ENCODE peak calls at places on chromosomes 1 and 21, in six cellular contexts. S is CD8-positive, alpha-beta T cell; Z is tibial artery; T is body of pancreas; H is chondrocyte; M is AG10803. W is an unnamed sample.
A peak's percentile ranks its signal among the peaks of the same experiment; 100 is the strongest.

GRCh38 chr1:51331206-51332100 is 1.1 kb upstream of the TTC39A start:
- DNase-seq in Z (no peak), M (peak; percentile 48), S (no peak), H (peak; percentile 63), T (peak; percentile 78), W (peak; percentile 41)

GRCh38 chr1:40817791-40818263 is 34.2 kb downstream of the KCNQ4 start:
- DNase-seq in M (no peak), T (no peak), H (no peak), Z (no peak), S (no peak), W (no peak)

GRCh38 chr1:178165196-178165595 is 71.3 kb downstream of the RASAL2 start:
- DNase-seq in T (no peak), S (no peak), H (no peak), Z (no peak), M (no peak), W (no peak)

GRCh38 chr1:223087231-223087990 is 55.6 kb downstream of the TLR5 start:
- DNase-seq in T (no peak), Z (no peak), S (no peak), H (no peak), M (no peak), W (no peak)

GRCh38 chr1:21568006-21568746 is 59.0 kb downstream of the ALPL start:
- DNase-seq in S (no peak), T (no peak), M (no peak), Z (no peak), H (peak; percentile 79), W (no peak)

GRCh38 chr1:52203935-52204625 is 62.2 kb downstream of the ZFYVE9 start:
- DNase-seq in H (no peak), Z (no peak), T (no peak), M (no peak), S (no peak), W (no peak)

GRCh38 chr1:149977345-149977744 is 33.2 kb downstream of the OTUD7B start:
- DNase-seq in S (no peak), T (no peak), H (no peak), Z (no peak), M (no peak), W (no peak)

GRCh38 chr21:22981819-22982218 is 1983.6 kb downstream of the NCAM2 start:
- DNase-seq in T (no peak), Z (no peak), S (no peak), H (no peak), M (no peak), W (no peak)

GRCh38 chr1:155077346-155077745 is 1.3 kb upstream of the EFNA3 start:
- DNase-seq in M (no peak), Z (no peak), T (no peak), S (no peak), H (no peak), W (no peak)

GRCh38 chr1:85091647-85092295 is 43.5 kb upstream of the MCOLN3 start:
- DNase-seq in S (no peak), H (no peak), Z (no peak), T (no peak), M (no peak), W (no peak)

GRCh38 chr21:31409849-31410762 is 66.0 kb upstream of the TIAM1 start:
- DNase-seq in S (no peak), Z (peak; percentile 41), M (no peak), T (no peak), H (no peak), W (no peak)

GRCh38 chr1:38283736-38284470 is 237.3 kb upstream of the POU3F1 start:
- DNase-seq in S (no peak), M (no peak), H (no peak), Z (no peak), T (no peak), W (no peak)

GRCh38 chr1:235640580-235640979 is 9.0 kb downstream of the GNG4 start:
- DNase-seq in M (no peak), Z (no peak), T (no peak), S (no peak), H (peak; percentile 47), W (no peak)

GRCh38 chr1:81967957-81968356 is 167.2 kb downstream of the ADGRL2 start:
- DNase-seq in S (no peak), T (no peak), H (no peak), M (peak; percentile 19), Z (no peak), W (no peak)

GRCh38 chr21:36087362-36088138 is 17.7 kb downstream of the CBR1 start:
- DNase-seq in H (no peak), Z (no peak), S (no peak), T (no peak), M (no peak), W (no peak)

GRCh38 chr21:36203603-36203889 is 46.9 kb downstream of the DOP1B start:
- DNase-seq in H (peak; percentile 12), Z (no peak), M (peak; percentile 78), T (peak; percentile 71), S (no peak), W (peak; percentile 74)

GRCh38 chr1:183953031-183953430 is 84.5 kb downstream of the COLGALT2 start:
- DNase-seq in T (no peak), M (peak; percentile 16), Z (no peak), H (no peak), S (no peak), W (no peak)

GRCh38 chr21:25735895-25736597 is 1.3 kb downstream of the GABPA start:
- DNase-seq in S (no peak), H (no peak), Z (no peak), T (no peak), M (peak; percentile 18), W (peak; percentile 52)

GRCh38 chr1:23478896-23479790 is 4.8 kb downstream of the ASAP3 start:
- DNase-seq in T (peak; percentile 90), H (no peak), Z (peak; percentile 87), S (no peak), M (peak; percentile 75), W (peak; percentile 90)

GRCh38 chr1:85243336-85243735 is 16.1 kb downstream of the C1orf52 start:
- DNase-seq in Z (no peak), S (no peak), H (no peak), M (no peak), T (no peak), W (no peak)

GRCh38 chr1:225508538-225509375 is 80.9 kb upstream of the LBR start:
- DNase-seq in Z (peak; percentile 59), T (peak; percentile 56), S (no peak), M (peak; percentile 95), H (no peak), W (peak; percentile 99)

GRCh38 chr1:212600071-212600915 is 8.3 kb upstream of the ATF3 start:
- DNase-seq in S (no peak), T (no peak), H (no peak), Z (no peak), M (no peak), W (no peak)

GRCh38 chr1:8374812-8375211 is 56.9 kb downstream of the SLC45A1 start:
- DNase-seq in Z (no peak), H (no peak), S (no peak), T (peak; percentile 25), M (peak; percentile 51), W (peak; percentile 63)

GRCh38 chr1:20725189-20726106 is 7.1 kb downstream of the SH2D5 start:
- DNase-seq in M (peak; percentile 55), H (peak; percentile 84), S (no peak), Z (no peak), T (no peak), W (peak; percentile 48)

GRCh38 chr1:178399177-178399728 is 97.5 kb downstream of the CLEC20A start:
- DNase-seq in Z (no peak), T (no peak), H (no peak), M (no peak), S (no peak), W (no peak)

DNA sequence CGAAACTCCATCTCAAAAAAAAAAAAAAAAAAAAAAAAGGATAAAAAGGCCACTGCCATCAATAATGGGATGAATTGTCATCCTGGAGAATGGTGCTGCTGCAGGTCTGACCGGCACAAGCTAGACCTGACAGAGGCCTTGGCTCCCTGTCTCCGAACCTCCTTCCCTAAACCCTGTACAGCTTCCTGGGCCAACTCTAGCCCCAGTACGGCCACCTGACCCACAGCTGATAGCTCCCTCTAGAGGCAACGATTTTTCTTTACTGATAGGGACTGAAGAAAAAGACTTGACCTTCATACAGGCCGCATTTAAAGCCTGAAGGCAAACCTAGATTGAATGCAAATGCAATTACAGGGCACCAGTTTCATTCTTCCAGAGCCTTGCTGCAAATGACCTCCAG is 30.7 kb downstream of the NOL9 start:
- DNase-seq in M (peak; percentile 45), Z (no peak), T (no peak), H (peak; percentile 22), S (no peak), W (peak; percentile 66)
- TF ChIP-seq CTCF in M (peak; percentile 62), Z (peak; percentile 13), T (peak; percentile 26), H (peak; percentile 79), S (peak; percentile 27), W (peak; percentile 72)

GRCh38 chr21:28927122-28927521 is 65.6 kb downstream of the LTN1 start:
- DNase-seq in S (no peak), T (no peak), Z (no peak), H (no peak), M (no peak), W (no peak)

GRCh38 chr21:28923439-28923975 is 69.2 kb downstream of the LTN1 start:
- DNase-seq in H (no peak), S (no peak), T (no peak), Z (no peak), M (no peak), W (no peak)

DNA sequence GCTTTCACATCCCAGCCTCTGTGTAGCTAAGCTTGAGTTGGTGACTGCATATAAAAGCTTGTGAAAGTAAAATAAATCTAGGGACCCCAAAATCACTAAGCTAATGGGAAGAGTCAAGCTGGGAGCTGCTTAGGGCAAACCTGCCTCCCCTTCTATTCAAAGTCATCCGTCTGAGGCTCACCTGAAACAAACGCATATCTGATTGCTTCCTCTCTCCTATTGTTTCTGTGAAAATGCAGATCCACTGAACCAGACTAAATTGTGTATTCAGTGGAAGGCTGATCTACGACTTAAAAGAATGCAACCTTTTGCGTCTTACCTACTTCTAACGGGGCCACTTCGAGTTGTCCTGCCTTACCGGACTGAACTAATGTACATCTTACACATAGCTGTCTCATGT is 70.3 kb downstream of the LTN1 start:
- DNase-seq in H (no peak), Z (no peak), M (no peak), S (no peak), T (no peak), W (no peak)
- TF ChIP-seq CTCF in H (no peak), Z (no peak), M (no peak), S (no peak), T (no peak), W (no peak)

GRCh38 chr21:41663805-41664788 is 102.8 kb downstream of the RIPK4 start:
- DNase-seq in T (peak; percentile 59), S (no peak), H (peak; percentile 72), Z (no peak), M (no peak), W (peak; percentile 48)
- TF ChIP-seq CTCF in T (peak; percentile 29), S (no peak), H (peak; percentile 25), Z (no peak), M (no peak), W (no peak)

GRCh38 chr21:45288441-45288841 is 746 bp upstream of the POFUT2 start:
- DNase-seq in T (no peak), S (no peak), M (no peak), Z (no peak), H (no peak), W (no peak)

GRCh38 chr21:45290948-45291612 is 3.4 kb upstream of the POFUT2 start:
- DNase-seq in T (no peak), H (no peak), S (no peak), M (peak; percentile 64), Z (peak; percentile 41), W (peak; percentile 84)

GRCh38 chr21:45289134-45289533 is 1.4 kb upstream of the POFUT2 start:
- DNase-seq in S (no peak), H (no peak), Z (no peak), M (no peak), T (no peak), W (no peak)

GRCh38 chr21:45291613-45292398 is 4.1 kb upstream of the POFUT2 start:
- DNase-seq in T (no peak), M (no peak), S (no peak), Z (peak; percentile 38), H (no peak), W (no peak)

GRCh38 chr21:45289655-45290515 is 2.2 kb upstream of the POFUT2 start:
- DNase-seq in Z (peak; percentile 17), H (no peak), T (no peak), S (no peak), M (peak; percentile 11), W (peak; percentile 50)
- TF ChIP-seq CTCF in Z (peak; percentile 11), H (peak; percentile 63), T (no peak), S (no peak), M (peak; percentile 41), W (peak; percentile 40)